ENCODE peak calls at places on chromosomes 3 and 15, in nine cellular contexts. One of them, this sample, is unnamed. For H3K4me1, H3K9me3 and H3K36me3, the result is how much of the 10 kb centered on the place peaks cover.

GRCh38 chr3:27632431-27633223 is 89.5 kb downstream of the EOMES start:
- DNase-seq in sigmoid colon: peak
- DNase-seq in aorta: peak
- DNase-seq in pancreas: peak
- DNase-seq in SJSA1: peak
- DNase-seq in GM23248: peak
- DNase-seq in uterus: peak
- DNase-seq in PC-3: peak
- DNase-seq in mammary epithelial cell: peak
- DNase-seq in this sample: peak

GRCh38 chr15:77784361-77785292 is 151.9 kb upstream of the LINGO1 start:
- DNase-seq in GM23248: peak
- DNase-seq in aorta: no peak
- DNase-seq in PC-3: peak
- DNase-seq in pancreas: peak
- DNase-seq in uterus: no peak
- DNase-seq in mammary epithelial cell: no peak
- DNase-seq in sigmoid colon: no peak
- DNase-seq in SJSA1: no peak
- DNase-seq in this sample: peak

GRCh38 chr3:37542772-37543449 is 318.8 kb upstream of the CTDSPL start:
- DNase-seq in uterus: no peak
- DNase-seq in sigmoid colon: no peak
- DNase-seq in GM23248: no peak
- DNase-seq in aorta: no peak
- DNase-seq in pancreas: no peak
- DNase-seq in PC-3: peak
- DNase-seq in SJSA1: no peak
- DNase-seq in mammary epithelial cell: no peak
- DNase-seq in this sample: no peak

GRCh38 chr3:194142156-194142910 is 6.4 kb downstream of the HES1 start:
- DNase-seq in uterus: peak
- DNase-seq in mammary epithelial cell: no peak
- DNase-seq in sigmoid colon: peak
- DNase-seq in SJSA1: no peak
- DNase-seq in PC-3: no peak
- DNase-seq in pancreas: no peak
- DNase-seq in aorta: no peak
- DNase-seq in GM23248: peak
- DNase-seq in this sample: peak

GRCh38 chr3:10242182-10243065 is 5.8 kb upstream of the TATDN2 start:
- DNase-seq in uterus: no peak
- DNase-seq in mammary epithelial cell: no peak
- DNase-seq in pancreas: no peak
- DNase-seq in aorta: no peak
- DNase-seq in SJSA1: no peak
- DNase-seq in PC-3: no peak
- DNase-seq in GM23248: peak
- DNase-seq in sigmoid colon: peak
- DNase-seq in this sample: peak

GRCh38 chr3:50264964-50265485 is 3.9 kb upstream of the SEMA3B start:
- DNase-seq in mammary epithelial cell: no peak
- DNase-seq in uterus: no peak
- DNase-seq in pancreas: peak
- DNase-seq in GM23248: no peak
- DNase-seq in aorta: no peak
- DNase-seq in sigmoid colon: no peak
- DNase-seq in SJSA1: no peak
- DNase-seq in PC-3: peak
- DNase-seq in this sample: peak

GRCh38 chr15:49456166-49456565 is 33.1 kb downstream of the FGF7 start:
- DNase-seq in aorta: no peak
- DNase-seq in sigmoid colon: no peak
- DNase-seq in uterus: no peak
- DNase-seq in mammary epithelial cell: no peak
- DNase-seq in pancreas: no peak
- DNase-seq in PC-3: no peak
- DNase-seq in GM23248: no peak
- DNase-seq in SJSA1: no peak
- DNase-seq in this sample: no peak

GRCh38 chr3:127209155-127209839 is 16.4 kb downstream of the PRR23E start:
- DNase-seq in GM23248: no peak
- DNase-seq in sigmoid colon: peak
- DNase-seq in uterus: no peak
- DNase-seq in aorta: no peak
- DNase-seq in SJSA1: no peak
- DNase-seq in mammary epithelial cell: no peak
- DNase-seq in PC-3: no peak
- DNase-seq in pancreas: no peak
- DNase-seq in this sample: no peak

GRCh38 chr3:54033761-54034160 is 88.6 kb upstream of the CACNA2D3 start:
- DNase-seq in pancreas: no peak
- DNase-seq in GM23248: no peak
- DNase-seq in mammary epithelial cell: peak
- DNase-seq in sigmoid colon: no peak
- DNase-seq in PC-3: no peak
- DNase-seq in aorta: no peak
- DNase-seq in uterus: no peak
- DNase-seq in SJSA1: no peak
- DNase-seq in this sample: no peak

GRCh38 chr3:168914662-168915061 is 748.9 kb downstream of the MECOM start:
- DNase-seq in PC-3: peak
- DNase-seq in mammary epithelial cell: peak
- DNase-seq in uterus: no peak
- DNase-seq in SJSA1: no peak
- DNase-seq in aorta: no peak
- DNase-seq in pancreas: no peak
- DNase-seq in sigmoid colon: no peak
- DNase-seq in GM23248: peak
- DNase-seq in this sample: no peak

GRCh38 chr15:96337991-96338771 is 7.7 kb downstream of the NR2F2 start:
- DNase-seq in SJSA1: peak
- DNase-seq in uterus: no peak
- DNase-seq in PC-3: peak
- DNase-seq in pancreas: no peak
- DNase-seq in sigmoid colon: no peak
- DNase-seq in mammary epithelial cell: no peak
- DNase-seq in GM23248: no peak
- DNase-seq in aorta: no peak
- DNase-seq in this sample: no peak

GRCh38 chr3:113600418-113601185 is 68.2 kb downstream of the SIDT1 start:
- DNase-seq in SJSA1: no peak
- DNase-seq in sigmoid colon: no peak
- DNase-seq in mammary epithelial cell: no peak
- DNase-seq in PC-3: no peak
- DNase-seq in GM23248: no peak
- DNase-seq in pancreas: no peak
- DNase-seq in aorta: no peak
- DNase-seq in uterus: peak
- DNase-seq in this sample: no peak

GRCh38 chr3:113602256-113602655 is 69.9 kb downstream of the SIDT1 start:
- DNase-seq in PC-3: no peak
- DNase-seq in GM23248: no peak
- DNase-seq in sigmoid colon: no peak
- DNase-seq in uterus: no peak
- DNase-seq in aorta: no peak
- DNase-seq in SJSA1: no peak
- DNase-seq in pancreas: no peak
- DNase-seq in mammary epithelial cell: no peak
- DNase-seq in this sample: no peak

GRCh38 chr3:113606539-113607218 is 74.3 kb downstream of the SIDT1 start:
- DNase-seq in sigmoid colon: no peak
- DNase-seq in mammary epithelial cell: no peak
- DNase-seq in uterus: no peak
- DNase-seq in SJSA1: no peak
- DNase-seq in pancreas: no peak
- DNase-seq in PC-3: no peak
- DNase-seq in GM23248: no peak
- DNase-seq in aorta: no peak
- DNase-seq in this sample: no peak

GRCh38 chr3:113601240-113601639 is 68.9 kb downstream of the SIDT1 start:
- DNase-seq in GM23248: no peak
- DNase-seq in PC-3: no peak
- DNase-seq in aorta: no peak
- DNase-seq in mammary epithelial cell: no peak
- DNase-seq in uterus: no peak
- DNase-seq in pancreas: no peak
- DNase-seq in sigmoid colon: no peak
- DNase-seq in SJSA1: no peak
- DNase-seq in this sample: no peak

GRCh38 chr3:113602836-113603235 is 70.5 kb downstream of the SIDT1 start:
- DNase-seq in uterus: no peak
- DNase-seq in sigmoid colon: no peak
- DNase-seq in mammary epithelial cell: no peak
- DNase-seq in aorta: no peak
- DNase-seq in SJSA1: no peak
- DNase-seq in pancreas: no peak
- DNase-seq in PC-3: no peak
- DNase-seq in GM23248: peak
- DNase-seq in this sample: no peak
- H3K4me1 ChIP-seq in uterus: under half
- H3K4me1 ChIP-seq in sigmoid colon: under half
- H3K4me1 ChIP-seq in mammary epithelial cell: under half
- H3K4me1 ChIP-seq in aorta: under half
- H3K4me1 ChIP-seq in SJSA1: under half
- H3K4me1 ChIP-seq in pancreas: under half
- H3K4me1 ChIP-seq in PC-3: under half
- H3K4me1 ChIP-seq in GM23248: under half
- H3K4me1 ChIP-seq in this sample: under half

GRCh38 chr15:46467041-46467440 is 832.2 kb downstream of the SQOR start:
- DNase-seq in pancreas: no peak
- DNase-seq in SJSA1: no peak
- DNase-seq in aorta: no peak
- DNase-seq in uterus: no peak
- DNase-seq in PC-3: no peak
- DNase-seq in sigmoid colon: no peak
- DNase-seq in mammary epithelial cell: no peak
- DNase-seq in GM23248: no peak
- DNase-seq in this sample: no peak
- H3K9me3 ChIP-seq in pancreas: under half
- H3K9me3 ChIP-seq in SJSA1: under half
- H3K9me3 ChIP-seq in aorta: under half
- H3K9me3 ChIP-seq in uterus: under half
- H3K9me3 ChIP-seq in PC-3: under half
- H3K9me3 ChIP-seq in sigmoid colon: under half
- H3K9me3 ChIP-seq in mammary epithelial cell: under half
- H3K9me3 ChIP-seq in GM23248: under half
- H3K9me3 ChIP-seq in this sample: under half

DNA sequence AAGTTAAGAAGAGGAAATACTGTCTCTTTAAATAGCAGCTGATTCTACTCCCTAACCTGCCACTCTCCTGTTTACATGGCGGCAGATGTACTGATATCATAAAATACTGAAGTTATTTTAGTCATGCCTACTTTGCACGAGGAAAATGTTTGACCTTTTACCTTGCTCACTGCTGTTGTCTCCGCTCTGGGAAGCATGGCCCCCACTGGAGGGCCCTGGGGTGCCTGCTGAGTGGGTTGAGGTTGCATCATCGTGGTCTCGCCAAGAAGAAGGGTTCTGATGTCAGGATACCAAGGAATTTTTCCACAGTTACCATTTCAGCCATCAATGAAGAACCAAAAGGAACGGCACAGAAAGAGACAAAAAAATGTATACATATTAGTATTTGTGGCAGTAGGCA is 16.7 kb downstream of the MEIS2 start:
- DNase-seq in GM23248: no peak
- DNase-seq in pancreas: no peak
- DNase-seq in uterus: no peak
- DNase-seq in sigmoid colon: no peak
- DNase-seq in aorta: no peak
- DNase-seq in mammary epithelial cell: no peak
- DNase-seq in PC-3: no peak
- DNase-seq in SJSA1: no peak
- DNase-seq in this sample: no peak
- H3K36me3 ChIP-seq in GM23248: half or more
- H3K36me3 ChIP-seq in pancreas: under half
- H3K36me3 ChIP-seq in uterus: under half
- H3K36me3 ChIP-seq in sigmoid colon: under half
- H3K36me3 ChIP-seq in aorta: under half
- H3K36me3 ChIP-seq in mammary epithelial cell: under half
- H3K36me3 ChIP-seq in PC-3: under half
- H3K36me3 ChIP-seq in SJSA1: under half
- H3K36me3 ChIP-seq in this sample: under half

GRCh38 chr3:141365206-141365605 is 3.1 kb upstream of the ZBTB38 start:
- DNase-seq in SJSA1: no peak
- DNase-seq in pancreas: no peak
- DNase-seq in mammary epithelial cell: no peak
- DNase-seq in PC-3: no peak
- DNase-seq in sigmoid colon: no peak
- DNase-seq in uterus: no peak
- DNase-seq in GM23248: no peak
- DNase-seq in aorta: no peak
- DNase-seq in this sample: no peak

GRCh38 chr3:141368062-141368924 is at the start of gene ZBTB38:
- DNase-seq in SJSA1: peak
- DNase-seq in uterus: peak
- DNase-seq in GM23248: peak
- DNase-seq in mammary epithelial cell: peak
- DNase-seq in pancreas: peak
- DNase-seq in PC-3: peak
- DNase-seq in aorta: peak
- DNase-seq in sigmoid colon: peak
- DNase-seq in this sample: peak

GRCh38 chr3:141366285-141367037 is 1.8 kb upstream of the ZBTB38 start:
- DNase-seq in pancreas: no peak
- DNase-seq in SJSA1: peak
- DNase-seq in sigmoid colon: peak
- DNase-seq in uterus: peak
- DNase-seq in PC-3: peak
- DNase-seq in GM23248: peak
- DNase-seq in aorta: no peak
- DNase-seq in mammary epithelial cell: peak
- DNase-seq in this sample: peak

GRCh38 chr3:141368925-141369794 is 856 bp downstream of the ZBTB38 start:
- DNase-seq in uterus: no peak
- DNase-seq in mammary epithelial cell: no peak
- DNase-seq in aorta: no peak
- DNase-seq in SJSA1: peak
- DNase-seq in pancreas: no peak
- DNase-seq in GM23248: peak
- DNase-seq in sigmoid colon: no peak
- DNase-seq in PC-3: peak
- DNase-seq in this sample: no peak

DNA sequence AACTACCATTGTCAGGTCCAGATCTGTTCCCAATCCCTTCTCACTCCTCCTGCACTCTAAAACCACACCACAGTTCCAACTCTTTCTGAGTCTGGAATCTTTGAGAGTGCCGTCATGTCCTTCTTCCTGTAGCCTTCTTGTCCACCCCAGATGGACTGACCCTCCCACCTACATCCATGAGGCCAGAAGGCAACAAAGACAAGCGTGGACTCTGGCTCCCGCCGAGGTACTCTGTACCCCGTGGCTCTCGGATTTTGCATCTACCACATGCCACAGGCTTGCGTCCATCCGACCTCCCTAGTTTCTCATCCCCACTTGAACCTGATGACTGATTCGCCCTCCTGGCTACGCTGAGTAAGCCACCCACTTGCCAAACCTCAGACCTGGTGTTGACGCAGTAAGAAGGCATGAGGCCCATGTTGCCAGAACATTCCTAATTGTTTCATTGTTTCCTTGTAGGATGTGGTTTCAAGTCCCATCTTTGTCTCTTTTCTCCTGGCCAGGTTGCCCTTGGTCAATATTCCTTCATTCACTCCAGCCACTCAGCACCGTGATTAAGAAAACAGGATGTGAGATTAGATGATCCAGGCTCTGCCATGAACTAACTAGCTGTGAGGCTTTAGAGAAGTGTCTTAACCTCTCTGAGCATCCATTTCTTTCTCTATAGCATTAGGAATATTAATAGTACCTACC is 1.1 kb upstream of the ZBTB38 start:
- DNase-seq in pancreas: no peak
- DNase-seq in uterus: peak
- DNase-seq in PC-3: peak
- DNase-seq in mammary epithelial cell: peak
- DNase-seq in GM23248: peak
- DNase-seq in aorta: no peak
- DNase-seq in SJSA1: peak
- DNase-seq in sigmoid colon: peak
- DNase-seq in this sample: no peak
- H3K4me1 ChIP-seq in pancreas: under half
- H3K4me1 ChIP-seq in uterus: under half
- H3K4me1 ChIP-seq in PC-3: under half
- H3K4me1 ChIP-seq in mammary epithelial cell: under half
- H3K4me1 ChIP-seq in GM23248: under half
- H3K4me1 ChIP-seq in aorta: under half
- H3K4me1 ChIP-seq in SJSA1: half or more
- H3K4me1 ChIP-seq in sigmoid colon: under half
- H3K4me1 ChIP-seq in this sample: under half